ENCODE peak calls at places on chromosome 15, in five cellular contexts. O, D, J, S and W are unnamed samples.
A peak's percentile ranks its signal among the peaks of the same experiment; 100 is the strongest.

GRCh38 chr15:89018235-89018634 is 70.0 kb upstream of the ABHD2 start:
- DNase-seq in S (no peak), D (no peak), J (no peak), O (no peak), W (no peak)

GRCh38 chr15:42088801-42089640 is 5.3 kb downstream of the PLA2G4D start:
- DNase-seq in O (no peak), J (no peak), S (no peak), D (no peak), W (no peak)

GRCh38 chr15:35071071-35071470 is 14.0 kb downstream of the NANOGP8 start:
- DNase-seq in D (no peak), S (no peak), J (no peak), O (no peak), W (no peak)

GRCh38 chr15:38868326-38869114 is 303.9 kb upstream of the RASGRP1 start:
- DNase-seq in D (no peak), J (peak; percentile 94), O (no peak), S (peak; percentile 11), W (no peak)

GRCh38 chr15:57485869-57486268 is 105.8 kb upstream of the MYZAP start:
- DNase-seq in D (no peak), O (no peak), S (peak; percentile 81), J (peak; percentile 83), W (no peak)

GRCh38 chr15:89003865-89004725 is 84.2 kb upstream of the ABHD2 start:
- DNase-seq in D (no peak), O (peak; percentile 66), S (peak; percentile 41), J (peak; percentile 73), W (peak; percentile 65)

GRCh38 chr15:67641453-67641852 is 99.0 kb downstream of the MAP2K5 start:
- DNase-seq in D (no peak), O (no peak), J (no peak), S (no peak), W (no peak)

GRCh38 chr15:100114526-100114925 is 227.2 kb downstream of the ADAMTS17 start:
- DNase-seq in J (peak; percentile 48), O (no peak), S (no peak), D (no peak), W (no peak)

GRCh38 chr15:81327526-81327925 is 3.6 kb upstream of the STARD5 start:
- DNase-seq in O (no peak), D (no peak), J (peak; percentile 91), S (no peak), W (no peak)

GRCh38 chr15:43792761-43793493 is 807 bp downstream of the SERF2 start:
- DNase-seq in O (no peak), S (no peak), J (peak; percentile 34), D (no peak), W (peak; percentile 42)

GRCh38 chr15:59165726-59166125 is 40.9 kb upstream of the LDHAL6B start:
- DNase-seq in D (peak; percentile 28), J (no peak), S (no peak), O (no peak), W (no peak)

GRCh38 chr15:29677871-29678431 is 144.3 kb downstream of the TJP1 start:
- DNase-seq in S (no peak), D (no peak), O (no peak), J (no peak), W (no peak)

GRCh38 chr15:85044251-85044853 is 62.7 kb downstream of the PDE8A start:
- DNase-seq in S (peak; percentile 63), J (peak; percentile 80), D (peak; percentile 44), O (peak; percentile 46), W (peak; percentile 39)

GRCh38 chr15:50267577-50267976 is 2.1 kb upstream of the HDC start:
- DNase-seq in O (no peak), J (no peak), S (no peak), D (no peak), W (no peak)

GRCh38 chr15:26075770-26076169 is 212.6 kb upstream of the ATP10A start:
- DNase-seq in J (no peak), S (no peak), D (no peak), O (no peak), W (no peak)

GRCh38 chr15:84982301-84982920 is 755 bp downstream of the PDE8A start:
- DNase-seq in J (peak; percentile 18), D (no peak), O (peak; percentile 38), S (peak; percentile 70), W (no peak)

GRCh38 chr15:94234300-94234699 is 2.9 kb downstream of the MCTP2 start:
- DNase-seq in J (no peak), S (no peak), D (no peak), O (no peak), W (no peak)

GRCh38 chr15:45802140-45802539 is 167.3 kb downstream of the SQOR start:
- DNase-seq in O (no peak), D (no peak), J (no peak), S (peak; percentile 51), W (no peak)

GRCh38 chr15:31842532-31843195 is 187.7 kb upstream of the CHRNA7 start:
- DNase-seq in D (no peak), J (no peak), O (no peak), S (no peak), W (no peak)

GRCh38 chr15:33543957-33544356 is 233.2 kb downstream of the RYR3 start:
- DNase-seq in D (no peak), S (no peak), O (no peak), J (no peak), W (no peak)

GRCh38 chr15:44726568-44727461 is 9.5 kb upstream of the TRIM69 start:
- DNase-seq in J (peak; percentile 94), S (peak; percentile 76), O (peak; percentile 63), D (peak; percentile 97), W (no peak)

GRCh38 chr15:29612701-29613100 is 209.6 kb downstream of the TJP1 start:
- DNase-seq in J (peak; percentile 41), D (no peak), S (no peak), O (no peak), W (no peak)

GRCh38 chr15:27412413-27412812 is 441.4 kb downstream of the GABRG3 start:
- DNase-seq in O (no peak), J (no peak), D (no peak), S (no peak), W (no peak)

GRCh38 chr15:91879148-91879547 is 25.6 kb downstream of the SLCO3A1 start:
- DNase-seq in J (no peak), O (no peak), S (no peak), D (no peak), W (no peak)

GRCh38 chr15:52436971-52437370 is 91.7 kb downstream of the MYO5A start:
- DNase-seq in D (no peak), J (peak; percentile 65), S (no peak), O (no peak), W (no peak)

GRCh38 chr15:20645956-20646355 is 104.4 kb upstream of the GOLGA6L6 start:
- DNase-seq in O (no peak), D (peak; percentile 11), J (no peak), S (no peak), W (no peak)

GRCh38 chr15:93312891-93313486 is 224.0 kb upstream of the RGMA start:
- DNase-seq in S (no peak), J (no peak), D (no peak), O (no peak), W (no peak)

GRCh38 chr15:43854801-43855200 is 28.0 kb downstream of the WDR76 start:
- DNase-seq in J (peak; percentile 15), D (no peak), O (no peak), S (no peak), W (no peak)

GRCh38 chr15:72493220-72493619 is 19.1 kb downstream of the ARIH1 start:
- DNase-seq in J (no peak), S (no peak), D (no peak), O (no peak), W (no peak)

GRCh38 chr15:72489943-72490554 is 15.9 kb downstream of the ARIH1 start:
- DNase-seq in O (no peak), S (no peak), J (no peak), D (no peak), W (no peak)

GRCh38 chr15:72492733-72493132 is 18.6 kb downstream of the ARIH1 start:
- DNase-seq in S (no peak), O (no peak), J (no peak), D (no peak), W (no peak)

GRCh38 chr15:72488558-72488957 is 14.4 kb downstream of the ARIH1 start:
- DNase-seq in D (no peak), O (no peak), J (no peak), S (no peak), W (no peak)

GRCh38 chr15:72491768-72492167 is 17.6 kb downstream of the ARIH1 start:
- DNase-seq in D (no peak), O (no peak), J (peak; percentile 90), S (no peak), W (no peak)
- TF ChIP-seq MXI1 in D (no peak), O (no peak), J (no peak), S (no peak), W (no peak)

GRCh38 chr15:24955549-24955929 is 752 bp downstream of the SNRPN start:
- DNase-seq in D (no peak), J (no peak), S (no peak), O (no peak), W (peak; percentile 32)
- H3K4me2 ChIP-seq in D (no peak overlapping the region), J (peak overlapping the region; percentile 86), S (peak overlapping the region; percentile 75), O (no peak overlapping the region), W (peak overlapping the region; percentile 68)

GRCh38 chr15:63050737-63051700 is 8.5 kb downstream of the TPM1 start:
- DNase-seq in S (peak; percentile 78), O (no peak), J (peak; percentile 88), D (no peak), W (no peak)

GRCh38 chr15:63049747-63050439 is 7.3 kb downstream of the TPM1 start:
- DNase-seq in O (no peak), S (peak; percentile 56), D (no peak), J (no peak), W (no peak)

GRCh38 chr15:63048115-63048985 is 5.8 kb downstream of the TPM1 start:
- DNase-seq in O (peak; percentile 97), D (peak; percentile 28), S (peak; percentile 93), J (peak; percentile 92), W (peak; percentile 97)

GRCh38 chr15:63047792-63048114 is 5.2 kb downstream of the TPM1 start:
- DNase-seq in O (no peak), J (no peak), S (no peak), D (no peak), W (no peak)

DNA sequence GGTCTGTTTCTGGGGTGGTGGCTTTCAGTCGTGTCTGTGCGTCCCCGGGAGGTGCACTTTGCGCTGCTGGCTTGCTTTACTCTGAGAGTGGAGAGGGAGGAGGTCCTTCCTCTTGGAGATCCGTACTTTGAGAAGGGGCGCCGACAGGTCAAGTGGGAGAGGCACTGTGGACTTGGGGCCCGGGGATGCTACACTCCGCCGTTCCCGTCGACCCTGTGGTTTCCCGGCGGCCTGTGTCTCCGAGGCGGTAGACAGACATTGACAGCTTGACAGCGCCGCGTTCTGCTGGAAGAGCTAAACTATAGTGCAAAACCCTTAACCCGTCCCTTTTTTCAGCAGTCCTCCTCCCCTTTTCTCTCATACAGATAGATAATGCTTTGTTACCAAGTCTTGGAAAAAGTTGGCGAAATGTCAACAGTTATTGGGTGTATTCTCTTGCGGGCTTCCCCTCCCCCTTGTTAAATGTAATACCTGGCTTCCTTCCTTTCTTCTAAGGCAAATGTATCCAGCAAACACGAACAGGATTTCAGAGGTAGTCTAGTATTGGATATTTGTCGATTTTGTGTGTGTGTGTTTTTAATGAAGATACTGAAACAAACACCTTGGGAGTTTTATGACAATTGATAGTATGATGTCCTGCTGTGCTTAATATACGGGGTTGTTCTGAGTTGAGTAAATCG is 6.6 kb downstream of the TPM1 start:
- DNase-seq in D (no peak), O (no peak), S (peak; percentile 67), J (peak; percentile 66), W (peak; percentile 48)
- TF ChIP-seq MXI1 in D (no peak), O (no peak), S (no peak), J (no peak), W (peak; percentile 84)

GRCh38 chr15:68700395-68701123 is 120.1 kb downstream of the ANP32A start:
- DNase-seq in J (peak; percentile 59), D (no peak), S (no peak), O (no peak), W (peak; percentile 65)
- H3K4me2 ChIP-seq in J (peak overlapping the region; percentile 4), D (no peak overlapping the region), S (no peak overlapping the region), O (no peak overlapping the region), W (no peak overlapping the region)

GRCh38 chr15:95994418-95994817 is 336.1 kb upstream of the NR2F2 start:
- DNase-seq in S (no peak), J (peak; percentile 82), D (no peak), O (no peak), W (no peak)
- TF ChIP-seq MXI1 in S (no peak), J (no peak), D (no peak), O (no peak), W (no peak)